ENCODE peak calls at places on chromosomes 4 and X, in eight cellular contexts. One of them, this sample, is unnamed.

GRCh38 chr4:16508968-16509367 is 282.7 kb upstream of the TAPT1 start:
- DNase-seq in left ventricle myocardium inferior: no peak
- DNase-seq in CD8-positive, alpha-beta T cell: no peak
- DNase-seq in GM03348: no peak
- DNase-seq in GM23248: peak; percentile 22
- DNase-seq in GM13976: no peak
- DNase-seq in NCI-H69: no peak
- DNase-seq in progenitor cell of endocrine pancreas: no peak
- DNase-seq in this sample: peak; percentile 4

GRCh38 chr4:13703096-13703495 is 75.6 kb upstream of the BOD1L1 start:
- DNase-seq in left ventricle myocardium inferior: no peak
- DNase-seq in CD8-positive, alpha-beta T cell: no peak
- DNase-seq in GM03348: no peak
- DNase-seq in GM23248: no peak
- DNase-seq in GM13976: no peak
- DNase-seq in NCI-H69: no peak
- DNase-seq in progenitor cell of endocrine pancreas: no peak
- DNase-seq in this sample: no peak

GRCh38 chr4:169251291-169252235 is 19.2 kb downstream of the SH3RF1 start:
- DNase-seq in left ventricle myocardium inferior: no peak
- DNase-seq in CD8-positive, alpha-beta T cell: no peak
- DNase-seq in GM03348: no peak
- DNase-seq in GM23248: no peak
- DNase-seq in GM13976: no peak
- DNase-seq in NCI-H69: peak; percentile 66
- DNase-seq in progenitor cell of endocrine pancreas: no peak
- DNase-seq in this sample: no peak

GRCh38 chr4:185656467-185656890 is 121.2 kb upstream of the PDLIM3 start:
- DNase-seq in left ventricle myocardium inferior: peak; percentile 47
- DNase-seq in CD8-positive, alpha-beta T cell: no peak
- DNase-seq in GM03348: peak; percentile 78
- DNase-seq in GM23248: peak; percentile 59
- DNase-seq in GM13976: no peak
- DNase-seq in NCI-H69: no peak
- DNase-seq in progenitor cell of endocrine pancreas: no peak
- DNase-seq in this sample: no peak

GRCh38 chrX:114221445-114221844 is 362.4 kb upstream of the HTR2C start:
- DNase-seq in left ventricle myocardium inferior: no peak
- DNase-seq in CD8-positive, alpha-beta T cell: no peak
- DNase-seq in GM03348: no peak
- DNase-seq in GM23248: no peak
- DNase-seq in GM13976: no peak
- DNase-seq in NCI-H69: no peak
- DNase-seq in progenitor cell of endocrine pancreas: no peak
- DNase-seq in this sample: no peak

GRCh38 chr4:8580321-8581093 is at the start of gene GPR78:
- DNase-seq in left ventricle myocardium inferior: peak; percentile 43
- DNase-seq in CD8-positive, alpha-beta T cell: no peak
- DNase-seq in GM03348: peak; percentile 87
- DNase-seq in GM23248: peak; percentile 71
- DNase-seq in GM13976: peak; percentile 76
- DNase-seq in NCI-H69: peak; percentile 83
- DNase-seq in progenitor cell of endocrine pancreas: peak; percentile 94
- DNase-seq in this sample: no peak

GRCh38 chr4:17577660-17578481 is 873 bp downstream of the LAP3 start:
- DNase-seq in left ventricle myocardium inferior: peak; percentile 42
- DNase-seq in CD8-positive, alpha-beta T cell: no peak
- DNase-seq in GM03348: peak; percentile 39
- DNase-seq in GM23248: peak; percentile 73
- DNase-seq in GM13976: peak; percentile 29
- DNase-seq in NCI-H69: peak; percentile 59
- DNase-seq in progenitor cell of endocrine pancreas: peak; percentile 23
- DNase-seq in this sample: peak; percentile 47

GRCh38 chr4:95547708-95548471 is 883 bp downstream of the UNC5C start:
- DNase-seq in left ventricle myocardium inferior: peak; percentile 25
- DNase-seq in CD8-positive, alpha-beta T cell: no peak
- DNase-seq in GM03348: peak; percentile 16
- DNase-seq in GM23248: peak; percentile 26
- DNase-seq in GM13976: no peak
- DNase-seq in NCI-H69: peak; percentile 30
- DNase-seq in progenitor cell of endocrine pancreas: peak; percentile 17
- DNase-seq in this sample: no peak

GRCh38 chrX:123425904-123426303 is 241.8 kb downstream of the GRIA3 start:
- DNase-seq in left ventricle myocardium inferior: no peak
- DNase-seq in CD8-positive, alpha-beta T cell: no peak
- DNase-seq in GM03348: peak; percentile 9
- DNase-seq in GM23248: peak; percentile 69
- DNase-seq in GM13976: no peak
- DNase-seq in NCI-H69: no peak
- DNase-seq in progenitor cell of endocrine pancreas: no peak
- DNase-seq in this sample: no peak

GRCh38 chr4:653080-653821 is 20.8 kb downstream of the ATP5ME start:
- DNase-seq in left ventricle myocardium inferior: no peak
- DNase-seq in CD8-positive, alpha-beta T cell: no peak
- DNase-seq in GM03348: no peak
- DNase-seq in GM23248: no peak
- DNase-seq in GM13976: no peak
- DNase-seq in NCI-H69: no peak
- DNase-seq in progenitor cell of endocrine pancreas: no peak
- DNase-seq in this sample: no peak

GRCh38 chrX:357693-358471 is 28.8 kb downstream of the PPP2R3B start:
- DNase-seq in left ventricle myocardium inferior: peak; percentile 13
- DNase-seq in CD8-positive, alpha-beta T cell: peak; percentile 61
- DNase-seq in GM03348: peak; percentile 31
- DNase-seq in GM23248: peak; percentile 51
- DNase-seq in GM13976: no peak
- DNase-seq in NCI-H69: no peak
- DNase-seq in progenitor cell of endocrine pancreas: no peak
- DNase-seq in this sample: no peak

GRCh38 chrX:51456814-51457213 is 39.6 kb downstream of the NUDT11 start:
- DNase-seq in left ventricle myocardium inferior: no peak
- DNase-seq in CD8-positive, alpha-beta T cell: no peak
- DNase-seq in GM03348: no peak
- DNase-seq in GM23248: peak; percentile 2
- DNase-seq in GM13976: no peak
- DNase-seq in NCI-H69: no peak
- DNase-seq in progenitor cell of endocrine pancreas: no peak
- DNase-seq in this sample: peak; percentile 43

GRCh38 chr4:86453044-86453501 is 93.2 kb upstream of the MAPK10 start:
- DNase-seq in left ventricle myocardium inferior: peak; percentile 44
- DNase-seq in CD8-positive, alpha-beta T cell: no peak
- DNase-seq in GM03348: peak; percentile 7
- DNase-seq in GM23248: no peak
- DNase-seq in GM13976: no peak
- DNase-seq in NCI-H69: peak; percentile 93
- DNase-seq in progenitor cell of endocrine pancreas: no peak
- DNase-seq in this sample: no peak